ENCODE peak calls at places on chromosome 11, in six cellular contexts. V is GM23338, H is PC-3, O is MM.1S, K is neural progenitor cell, F is SK-N-SH. P is an unnamed sample. For H3F3A, the result is how much of the 10 kb centered on the place peaks cover.

GRCh38 chr11:118397448-118397847 is 4.0 kb upstream of the ATP5MG start:
- DNase-seq in V (no peak), O (no peak), K (no peak), H (no peak), F (no peak), P (no peak)

GRCh38 chr11:1370186-1371025 is 19.3 kb upstream of the BRSK2 start:
- DNase-seq in K (no peak), F (peak), H (no peak), O (no peak), V (no peak), P (no peak)

GRCh38 chr11:28833670-28834069 is 725.5 kb downstream of the METTL15 start:
- DNase-seq in H (peak), F (no peak), O (no peak), V (peak), K (no peak), P (peak)

GRCh38 chr11:22657101-22657694 is 9.2 kb upstream of the GAS2 start:
- DNase-seq in V (peak), H (no peak), O (no peak), F (no peak), K (no peak), P (no peak)

GRCh38 chr11:82494988-82495432 is 238.7 kb downstream of the FAM181B start:
- DNase-seq in H (peak), V (peak), F (peak), K (peak), O (peak), P (no peak)

GRCh38 chr11:130580372-130580771 is 131.9 kb downstream of the ADAMTS15 start:
- DNase-seq in F (no peak), K (peak), H (peak), O (no peak), V (peak), P (peak)

GRCh38 chr11:21401496-21401895 is 732.1 kb downstream of the NELL1 start:
- DNase-seq in H (no peak), F (no peak), K (no peak), O (peak), V (no peak), P (no peak)

GRCh38 chr11:102615077-102615893 is 9.8 kb downstream of the MMP20 start:
- DNase-seq in K (peak), F (no peak), H (peak), V (peak), O (no peak), P (peak)

GRCh38 chr11:27421819-27422494 is 50.6 kb downstream of the LGR4 start:
- DNase-seq in V (no peak), H (no peak), O (no peak), K (no peak), F (no peak), P (peak)

GRCh38 chr11:92867913-92868619 is 101.4 kb upstream of the MTNR1B start:
- DNase-seq in H (no peak), V (no peak), K (no peak), F (no peak), O (no peak), P (no peak)

GRCh38 chr11:133732109-133732508 is 113.2 kb downstream of the SPATA19 start:
- DNase-seq in O (no peak), F (no peak), H (no peak), V (no peak), K (no peak), P (no peak)

GRCh38 chr11:83865636-83866461 is 579.7 kb upstream of the CCDC90B start:
- DNase-seq in H (peak), V (no peak), F (no peak), O (no peak), K (no peak), P (peak)

GRCh38 chr11:120486138-120486537 is 25.4 kb upstream of the GRIK4 start:
- DNase-seq in O (no peak), V (no peak), K (no peak), F (no peak), H (no peak), P (no peak)

GRCh38 chr11:1055990-1056771 is 18.5 kb upstream of the MUC2 start:
- DNase-seq in O (no peak), V (no peak), H (no peak), F (no peak), K (no peak), P (no peak)

GRCh38 chr11:43868852-43869567 is 11.6 kb upstream of the ALKBH3 start:
- DNase-seq in H (peak), K (no peak), O (peak), F (no peak), V (no peak), P (peak)

GRCh38 chr11:94574193-94574961 is 7.2 kb downstream of the PIWIL4 start:
- DNase-seq in V (no peak), K (no peak), H (no peak), F (no peak), O (no peak), P (peak)

GRCh38 chr11:109783842-109784241 is 309.4 kb upstream of the ZC3H12C start:
- DNase-seq in H (no peak), F (peak), O (peak), V (no peak), K (peak), P (no peak)
- TF ChIP-seq EZH2phosphoT487 in H (no peak), F (no peak), O (no peak), V (no peak), K (no peak), P (no peak)

GRCh38 chr11:67434395-67434881 is 3.0 kb downstream of the PTPRCAP start:
- DNase-seq in K (no peak), F (no peak), H (no peak), V (no peak), O (no peak), P (no peak)
- H3F3A ChIP-seq in K (under half), F (under half), H (under half), V (under half), O (under half), P (under half)

DNA sequence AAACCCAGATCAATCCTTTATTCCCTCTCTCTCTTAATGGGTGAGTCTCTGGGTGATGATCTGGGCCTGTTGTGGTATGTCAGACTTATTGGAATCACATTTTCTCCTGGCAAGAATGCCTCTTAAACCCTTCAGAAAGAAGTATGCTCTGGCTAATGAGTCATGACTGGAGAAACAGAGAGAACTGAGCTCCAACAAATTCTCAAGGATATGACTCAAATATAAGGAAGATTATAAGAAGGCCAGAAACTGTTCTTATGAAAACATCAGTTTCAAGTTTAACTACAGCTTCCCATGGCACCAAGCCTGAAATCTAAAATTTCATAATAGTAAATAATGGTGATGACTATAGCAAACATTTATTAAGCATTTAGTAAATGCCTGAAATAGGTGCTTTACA is 83.9 kb downstream of the OR5AK2 start:
- DNase-seq in K (no peak), H (peak), O (no peak), F (no peak), V (no peak), P (peak)
- TF ChIP-seq EZH2phosphoT487 in K (no peak), H (no peak), O (no peak), F (no peak), V (no peak), P (no peak)

DNA sequence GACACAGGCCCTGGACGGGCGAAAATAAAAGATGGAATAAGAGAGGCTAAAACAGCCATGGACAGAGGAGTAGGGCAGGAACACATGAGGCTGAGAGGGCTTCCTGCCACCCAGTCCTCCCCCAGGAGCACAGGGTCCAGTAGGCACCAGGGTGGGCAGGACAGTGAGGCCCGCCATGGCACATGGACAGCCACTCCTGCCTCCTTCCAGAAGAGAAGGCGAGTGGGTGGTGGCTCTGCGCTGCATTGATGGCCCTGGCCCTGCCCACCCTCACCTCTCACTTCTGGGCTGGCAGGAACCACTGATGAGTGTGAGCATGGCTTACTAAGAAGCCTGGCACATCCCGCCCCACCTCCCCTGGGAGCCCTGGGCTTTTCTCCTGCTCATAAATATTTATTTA is 51.2 kb downstream of the TPBGL start:
- DNase-seq in F (no peak), K (no peak), V (no peak), H (no peak), O (no peak), P (no peak)
- H3F3A ChIP-seq in F (under half), K (under half), V (under half), H (under half), O (under half), P (under half)

GRCh38 chr11:111980062-111980461 is 42.9 kb downstream of the DIXDC1 start:
- DNase-seq in O (no peak), H (no peak), F (peak), K (no peak), V (no peak), P (no peak)
- TF ChIP-seq EZH2phosphoT487 in O (no peak), H (no peak), F (no peak), K (no peak), V (no peak), P (no peak)

GRCh38 chr11:128481135-128481534 is 106.2 kb downstream of the ETS1 start:
- DNase-seq in O (no peak), H (no peak), F (no peak), V (no peak), K (no peak), P (peak)
- H3F3A ChIP-seq in O (under half), H (under half), F (under half), V (under half), K (under half), P (half or more)

GRCh38 chr11:66845143-66845875 is 2.1 kb downstream of the RCE1 start:
- DNase-seq in F (no peak), H (no peak), V (no peak), O (no peak), K (no peak), P (no peak)

GRCh38 chr11:66845876-66846212 is 2.6 kb downstream of the RCE1 start:
- DNase-seq in O (no peak), K (no peak), V (no peak), F (peak), H (no peak), P (no peak)

GRCh38 chr11:66843776-66844495 is 695 bp downstream of the RCE1 start:
- DNase-seq in H (no peak), F (no peak), V (no peak), K (no peak), O (no peak), P (peak)

GRCh38 chr11:66842896-66843775 is at the start of gene RCE1:
- DNase-seq in K (peak), F (peak), V (peak), O (peak), H (peak), P (peak)

DNA sequence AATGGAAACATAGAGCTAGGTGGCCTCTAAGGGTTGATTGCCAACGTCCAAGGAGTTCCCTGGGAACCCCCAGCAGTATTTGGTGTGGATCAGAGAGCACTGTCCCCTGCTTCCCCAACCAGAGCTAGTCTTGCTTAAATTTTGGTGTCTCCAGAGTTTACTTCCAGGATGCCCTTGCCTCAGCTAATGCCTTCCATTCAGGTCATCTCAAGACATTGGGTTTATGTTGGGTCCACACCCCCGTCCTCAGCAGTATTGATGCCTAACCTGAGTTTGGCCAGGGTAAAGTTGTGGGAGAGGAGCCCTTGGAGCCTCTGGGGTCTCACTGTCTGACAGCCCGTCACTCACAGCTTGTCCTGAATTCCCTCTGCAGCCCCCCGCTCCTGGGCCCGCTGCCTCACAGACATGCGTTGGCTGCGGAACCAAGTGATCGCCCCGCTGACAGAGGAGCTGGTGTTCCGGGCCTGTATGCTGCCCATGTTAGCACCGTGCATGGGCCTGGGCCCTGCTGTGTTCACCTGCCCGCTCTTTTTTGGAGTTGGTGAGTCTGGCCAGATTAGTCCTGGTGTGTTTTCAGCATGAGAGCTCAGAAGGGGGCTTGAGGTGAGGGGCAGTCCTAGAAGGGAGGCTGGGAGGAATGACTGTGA is 1.4 kb downstream of the RCE1 start:
- DNase-seq in V (no peak), H (no peak), O (no peak), K (no peak), F (peak), P (no peak)
- TF ChIP-seq EZH2phosphoT487 in V (no peak), H (no peak), O (no peak), K (no peak), F (no peak), P (no peak)